ENCODE peak calls at places on chromosome 3, in nine cellular contexts. V is A549, C is WTC11, X is SK-N-SH, Z is K562, D is H1, L is HepG2, N is HCT116, E is endothelial cell of umbilical vein. A is an unnamed sample.

GRCh38 chr3:46925585-46925934 is 48.0 kb downstream of the PTH1R start:
- DNase-seq in X (no peak), V (no peak), C (no peak), Z (no peak), E (no peak), L (no peak), D (no peak), N (no peak), A (no peak)

GRCh38 chr3:79654019-79654418 is 113.8 kb downstream of the ROBO1 start:
- DNase-seq in X (no peak), V (no peak), D (no peak), L (no peak), C (no peak), N (no peak), Z (no peak), E (no peak), A (no peak)

GRCh38 chr3:187770224-187770623 is 25.0 kb upstream of the BCL6 start:
- DNase-seq in D (no peak), E (no peak), L (no peak), N (no peak), C (no peak), Z (no peak), V (no peak), X (no peak), A (no peak)

GRCh38 chr3:41881233-41881821 is 80.6 kb downstream of the ULK4 start:
- DNase-seq in N (no peak), X (peak; percentile 29), C (no peak), D (no peak), Z (no peak), V (no peak), L (peak; percentile 23), E (peak; percentile 60), A (peak; percentile 50)

GRCh38 chr3:161600185-161600584 is 103.6 kb downstream of the OTOL1 start:
- DNase-seq in X (no peak), Z (no peak), L (no peak), C (no peak), V (no peak), N (no peak), E (no peak), D (no peak), A (no peak)

GRCh38 chr3:111823341-111823830 is 35.7 kb upstream of the PHLDB2 start:
- DNase-seq in N (no peak), E (no peak), V (no peak), L (no peak), X (no peak), Z (no peak), D (no peak), C (no peak), A (no peak)

GRCh38 chr3:9397911-9398714 is 698 bp downstream of the SETD5 start:
- DNase-seq in X (peak; percentile 30), V (no peak), N (no peak), D (peak; percentile 65), Z (no peak), L (peak; percentile 40), C (peak; percentile 26), E (no peak), A (no peak)

GRCh38 chr3:129690406-129690805 is 83.9 kb upstream of the PLXND1 start:
- DNase-seq in D (no peak), N (peak; percentile 73), X (peak; percentile 51), L (peak; percentile 78), C (no peak), V (peak; percentile 30), Z (peak; percentile 70), E (peak; percentile 81), A (peak; percentile 78)

GRCh38 chr3:149400645-149401044 is 23.2 kb upstream of the TM4SF1 start:
- DNase-seq in E (no peak), L (no peak), X (no peak), V (no peak), C (no peak), D (no peak), N (no peak), Z (no peak), A (no peak)

GRCh38 chr3:149402481-149402880 is 25.0 kb upstream of the TM4SF1 start:
- DNase-seq in C (no peak), Z (no peak), D (no peak), E (peak; percentile 75), L (no peak), V (no peak), X (no peak), N (no peak), A (no peak)

GRCh38 chr3:149403443-149403842 is 26.0 kb upstream of the TM4SF1 start:
- DNase-seq in C (no peak), E (no peak), N (no peak), X (no peak), L (no peak), Z (no peak), D (no peak), V (no peak), A (no peak)

GRCh38 chr3:149401926-149402310 is 24.5 kb upstream of the TM4SF1 start:
- DNase-seq in C (no peak), Z (no peak), X (no peak), E (peak; percentile 71), N (no peak), V (no peak), L (peak; percentile 65), D (no peak), A (no peak)

DNA sequence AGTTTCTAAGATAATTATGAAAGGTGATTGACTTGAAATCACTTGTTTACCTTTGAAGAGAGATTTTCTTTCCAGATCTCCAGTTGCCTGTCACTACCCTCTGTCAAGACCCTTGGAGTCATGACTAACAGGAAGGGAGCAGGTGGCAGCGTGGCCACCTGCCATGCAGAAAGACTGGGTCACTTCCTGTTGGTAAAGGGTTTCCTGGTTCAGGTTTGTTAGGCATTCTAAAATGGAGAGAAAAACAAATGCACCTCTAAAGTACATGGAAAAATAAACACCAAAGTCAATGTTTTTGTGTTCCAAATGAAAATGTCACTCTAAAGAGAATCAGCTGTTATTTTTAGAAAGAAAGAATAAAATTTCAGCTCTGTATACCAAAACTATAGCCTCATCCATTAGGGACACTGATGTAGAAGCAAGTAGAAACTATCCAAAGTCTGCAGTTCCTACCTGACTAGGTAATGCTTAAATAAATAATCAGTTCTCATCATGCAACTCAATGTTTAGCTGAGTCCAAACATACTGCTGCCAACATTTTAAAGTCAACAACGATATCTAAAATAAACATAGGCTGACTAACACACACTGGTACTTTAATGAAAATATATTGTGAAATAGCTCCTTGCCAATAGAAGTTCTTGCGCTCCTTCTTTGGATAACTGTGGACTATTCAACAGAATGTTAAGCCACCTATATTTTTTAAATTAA is 23.9 kb upstream of the TM4SF1 start:
- DNase-seq in X (no peak), D (no peak), Z (no peak), L (peak; percentile 97), E (peak; percentile 78), V (no peak), N (no peak), C (no peak), A (no peak)
- TF ChIP-seq MAX in X (no peak), D (no peak), Z (no peak), L (peak; percentile 87), E (no peak), V (peak; percentile 80), N (no peak), C (no peak), A (no peak)

GRCh38 chr3:30596161-30596560 is 10.2 kb upstream of the TGFBR2 start:
- DNase-seq in N (peak; percentile 56), V (peak; percentile 31), D (no peak), X (no peak), C (no peak), E (no peak), L (no peak), Z (no peak), A (no peak)
- TF ChIP-seq MAX in N (no peak), V (no peak), D (no peak), X (no peak), C (no peak), E (no peak), L (no peak), Z (no peak), A (no peak)

DNA sequence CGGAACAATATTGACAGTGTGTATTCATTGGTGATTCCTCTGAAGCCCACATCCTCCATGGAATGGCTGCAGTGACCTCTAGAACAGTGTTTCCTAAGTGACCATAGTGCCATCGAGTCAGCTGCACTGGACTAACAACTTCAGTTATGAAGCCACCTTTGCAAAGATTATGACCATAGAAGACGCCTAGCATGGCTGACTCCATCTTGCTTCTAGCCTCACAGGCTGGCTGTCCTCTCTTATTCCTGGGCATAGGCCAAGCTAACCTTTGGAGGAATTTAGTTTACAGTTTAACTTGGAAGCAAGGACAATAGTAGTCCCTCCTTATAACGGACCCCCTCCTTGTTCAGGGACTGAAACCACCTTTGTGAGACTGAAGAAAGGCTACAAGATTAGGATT is 37.3 kb upstream of the OSBPL11 start:
- DNase-seq in N (no peak), L (no peak), E (no peak), D (no peak), Z (no peak), C (no peak), X (no peak), V (no peak), A (no peak)
- TF ChIP-seq MAX in N (no peak), L (no peak), E (no peak), D (no peak), Z (no peak), C (no peak), X (no peak), V (no peak), A (no peak)

GRCh38 chr3:169660709-169661566 is 2.6 kb downstream of the MECOM start:
- DNase-seq in Z (no peak), E (peak; percentile 74), D (peak; percentile 52), N (no peak), C (no peak), L (no peak), V (no peak), X (peak; percentile 29), A (no peak)

GRCh38 chr3:169659858-169660614 is 3.5 kb downstream of the MECOM start:
- DNase-seq in N (no peak), C (peak; percentile 39), X (peak; percentile 8), D (peak; percentile 54), V (no peak), E (peak; percentile 67), Z (no peak), L (no peak), A (no peak)

GRCh38 chr3:169661567-169662214 is 1.8 kb downstream of the MECOM start:
- DNase-seq in L (no peak), N (no peak), X (peak; percentile 76), D (peak; percentile 68), E (peak; percentile 65), C (peak; percentile 56), V (no peak), Z (no peak), A (no peak)

GRCh38 chr3:169664034-169664820 is 715 bp upstream of the MECOM start:
- DNase-seq in E (peak; percentile 71), C (no peak), X (peak; percentile 35), L (no peak), Z (no peak), D (peak; percentile 56), N (no peak), V (no peak), A (no peak)

DNA sequence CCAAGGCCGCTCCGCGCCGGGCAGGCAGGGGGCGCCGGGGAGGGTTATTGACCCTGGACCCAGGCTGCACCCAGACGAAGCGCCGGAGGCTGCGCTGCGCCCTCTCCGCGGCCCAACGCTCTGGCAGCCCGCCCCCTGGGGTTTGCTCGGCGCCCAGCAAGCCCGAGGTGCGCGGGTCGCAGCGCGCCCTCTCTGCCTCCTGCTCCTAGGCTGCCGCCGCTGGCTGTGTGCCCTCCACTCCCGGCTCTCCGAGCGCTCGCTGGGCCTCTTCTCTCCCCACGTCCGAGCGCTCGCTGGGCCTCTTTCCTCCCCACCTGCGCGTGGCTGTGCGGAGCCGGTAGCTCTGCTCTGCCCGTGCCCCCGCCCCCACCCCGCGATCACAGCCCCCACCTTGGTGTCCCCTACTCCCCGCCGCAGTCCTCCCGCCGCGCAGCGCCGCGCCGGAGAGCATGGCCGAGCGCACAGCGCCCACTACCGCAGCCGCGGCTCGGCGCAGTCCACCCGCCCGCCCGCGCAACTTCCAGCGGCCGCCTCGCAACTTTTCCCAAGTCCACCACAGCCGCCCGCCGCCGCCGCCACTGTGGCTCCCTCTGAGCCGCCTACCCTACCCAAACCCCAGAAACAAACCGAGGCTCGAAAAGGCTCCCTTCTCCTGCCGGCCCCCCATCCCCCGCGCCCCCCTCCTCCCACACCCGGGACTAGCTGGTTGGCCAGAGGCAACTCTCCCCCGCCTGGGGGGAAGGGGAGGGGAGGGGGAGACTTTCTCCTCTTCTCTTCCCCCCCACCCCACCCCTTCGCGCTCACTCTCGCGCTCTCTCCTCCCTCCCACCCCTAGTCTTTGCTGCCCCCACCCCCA is 1.1 kb downstream of the MECOM start:
- DNase-seq in D (peak; percentile 92), L (peak; percentile 66), N (peak; percentile 24), X (peak; percentile 91), Z (peak; percentile 76), E (peak; percentile 84), C (peak; percentile 90), V (peak; percentile 53), A (peak; percentile 48)
- TF ChIP-seq MAX in D (no peak), L (peak; percentile 61), N (no peak), X (no peak), Z (peak; percentile 47), E (no peak), C (peak; percentile 73), V (no peak), A (no peak)